ENCODE peak calls at places on chromosomes 7 and 10, in nine cellular contexts. A, O, Z, N, T, U, K, J and C are unnamed samples. For H3K4me1, the result is how much of the 10 kb centered on the place peaks cover.

GRCh38 chr7:128939075-128939860 is 1.5 kb downstream of the IRF5 start:
- DNase-seq in A (no peak), O (no peak), Z (no peak), N (no peak), T (no peak), U (peak), K (no peak), J (peak), C (peak)

GRCh38 chr7:142916508-142916907 is 17.0 kb downstream of the TRPV5 start:
- DNase-seq in A (no peak), O (no peak), Z (no peak), N (no peak), T (no peak), U (no peak), K (no peak), J (no peak), C (peak)

GRCh38 chr10:89206402-89207180 is 526 bp downstream of the CH25H start:
- DNase-seq in A (no peak), O (peak), Z (no peak), N (peak), T (peak), U (no peak), K (peak), J (peak), C (no peak)

GRCh38 chr7:129993275-129993674 is 40.5 kb upstream of the UBE2H start:
- DNase-seq in A (no peak), O (no peak), Z (no peak), N (no peak), T (no peak), U (no peak), K (no peak), J (no peak), C (no peak)

GRCh38 chr10:129715805-129716785 is 248.0 kb downstream of the EBF3 start:
- DNase-seq in A (no peak), O (no peak), Z (no peak), N (no peak), T (no peak), U (no peak), K (no peak), J (peak), C (no peak)

GRCh38 chr10:27319752-27320561 is 79.4 kb upstream of the ACBD5 start:
- DNase-seq in A (peak), O (no peak), Z (peak), N (peak), T (peak), U (peak), K (no peak), J (peak), C (no peak)

GRCh38 chr7:19754521-19755116 is 18.8 kb downstream of the TMEM196 start:
- DNase-seq in A (peak), O (peak), Z (peak), N (peak), T (no peak), U (no peak), K (no peak), J (no peak), C (no peak)

GRCh38 chr7:124460053-124460445 is 305.5 kb downstream of the GPR37 start:
- DNase-seq in A (no peak), O (no peak), Z (no peak), N (no peak), T (no peak), U (no peak), K (no peak), J (no peak), C (no peak)

GRCh38 chr7:142585425-142585824 is 163.8 kb upstream of the PRSS1 start:
- DNase-seq in A (no peak), O (no peak), Z (no peak), N (no peak), T (no peak), U (no peak), K (no peak), J (no peak), C (no peak)

GRCh38 chr10:11367505-11367904 is 243.9 kb downstream of the USP6NL start:
- DNase-seq in A (no peak), O (no peak), Z (no peak), N (no peak), T (no peak), U (no peak), K (no peak), J (no peak), C (no peak)

GRCh38 chr7:142528608-142529408 is 220.5 kb upstream of the PRSS1 start:
- DNase-seq in A (no peak), O (no peak), Z (no peak), N (no peak), T (no peak), U (no peak), K (no peak), J (no peak), C (no peak)

GRCh38 chr7:84497873-84498272 is 303.3 kb upstream of the SEMA3A start:
- DNase-seq in A (no peak), O (no peak), Z (no peak), N (peak), T (no peak), U (no peak), K (no peak), J (no peak), C (no peak)

GRCh38 chr10:72728462-72728861 is 36.5 kb downstream of the MCU start:
- DNase-seq in A (no peak), O (no peak), Z (peak), N (no peak), T (no peak), U (no peak), K (no peak), J (no peak), C (no peak)

GRCh38 chr7:113197274-113197673 is 78.9 kb upstream of the SMIM30 start:
- DNase-seq in A (no peak), O (no peak), Z (no peak), N (peak), T (no peak), U (no peak), K (no peak), J (no peak), C (no peak)

GRCh38 chr10:133489816-133490588 is 36.3 kb downstream of the SCART1 start:
- DNase-seq in A (no peak), O (no peak), Z (no peak), N (no peak), T (no peak), U (no peak), K (no peak), J (no peak), C (no peak)

GRCh38 chr7:149753370-149754233 is 19.8 kb downstream of the ZNF467 start:
- DNase-seq in A (no peak), O (no peak), Z (peak), N (peak), T (peak), U (no peak), K (no peak), J (no peak), C (no peak)

GRCh38 chr10:112872728-112873127 is 77.3 kb upstream of the TCF7L2 start:
- DNase-seq in A (no peak), O (no peak), Z (no peak), N (no peak), T (no peak), U (no peak), K (no peak), J (no peak), C (no peak)

GRCh38 chr7:121394709-121395140 is 1.4 kb downstream of the FAM3C start:
- DNase-seq in A (no peak), O (no peak), Z (peak), N (peak), T (no peak), U (no peak), K (no peak), J (no peak), C (no peak)

GRCh38 chr7:27205325-27206280 is 5.7 kb upstream of the HOXA13 start:
- DNase-seq in A (no peak), O (no peak), Z (no peak), N (no peak), T (no peak), U (no peak), K (no peak), J (peak), C (peak)

GRCh38 chr10:43727935-43728334 is 79.3 kb upstream of the ZNF32 start:
- DNase-seq in A (no peak), O (no peak), Z (no peak), N (no peak), T (no peak), U (no peak), K (no peak), J (no peak), C (no peak)

GRCh38 chr10:107160866-107161265 is 3.6 kb downstream of the SORCS1 start:
- DNase-seq in A (no peak), O (no peak), Z (no peak), N (no peak), T (no peak), U (no peak), K (no peak), J (no peak), C (no peak)

GRCh38 chr7:124072603-124073324 is 39.9 kb upstream of the TMEM229A start:
- DNase-seq in A (peak), O (no peak), Z (no peak), N (peak), T (no peak), U (no peak), K (no peak), J (no peak), C (no peak)

GRCh38 chr7:46089281-46089680 is 168.2 kb upstream of the IGFBP3 start:
- DNase-seq in A (peak), O (no peak), Z (no peak), N (peak), T (no peak), U (no peak), K (no peak), J (no peak), C (no peak)

GRCh38 chr10:93062499-93063216 is 2.1 kb downstream of the CYP26C1 start:
- DNase-seq in A (no peak), O (peak), Z (no peak), N (peak), T (peak), U (no peak), K (peak), J (peak), C (no peak)

GRCh38 chr10:36366843-36367242 is 724.7 kb upstream of the FZD8 start:
- DNase-seq in A (no peak), O (no peak), Z (no peak), N (peak), T (no peak), U (no peak), K (no peak), J (no peak), C (no peak)

GRCh38 chr10:129662386-129662785 is 195.3 kb downstream of the MGMT start:
- DNase-seq in A (no peak), O (no peak), Z (no peak), N (no peak), T (no peak), U (no peak), K (no peak), J (no peak), C (no peak)

GRCh38 chr10:1706256-1706655 is 31.1 kb downstream of the ADARB2 start:
- DNase-seq in A (no peak), O (no peak), Z (no peak), N (no peak), T (no peak), U (no peak), K (no peak), J (no peak), C (no peak)

GRCh38 chr7:81430150-81430549 is 339.7 kb downstream of the HGF start:
- DNase-seq in A (no peak), O (no peak), Z (peak), N (peak), T (no peak), U (no peak), K (no peak), J (no peak), C (no peak)

GRCh38 chr10:73910764-73911552 is at the start of gene PLAU:
- DNase-seq in A (no peak), O (peak), Z (peak), N (peak), T (peak), U (peak), K (no peak), J (no peak), C (no peak)

GRCh38 chr7:954330-955238 is at the start of gene ADAP1:
- DNase-seq in A (no peak), O (peak), Z (peak), N (peak), T (peak), U (no peak), K (no peak), J (no peak), C (no peak)

GRCh38 chr10:121070257-121070656 is 219.1 kb downstream of the WDR11 start:
- DNase-seq in A (no peak), O (no peak), Z (peak), N (peak), T (no peak), U (no peak), K (no peak), J (no peak), C (no peak)

GRCh38 chr7:118372530-118372929 is 148.0 kb downstream of the ANKRD7 start:
- DNase-seq in A (no peak), O (no peak), Z (peak), N (peak), T (no peak), U (no peak), K (no peak), J (no peak), C (no peak)

GRCh38 chr7:69598487-69599148 is 343 bp downstream of the AUTS2 start:
- DNase-seq in A (no peak), O (no peak), Z (no peak), N (no peak), T (peak), U (no peak), K (no peak), J (no peak), C (no peak)

GRCh38 chr7:69599211-69599878 is 1.1 kb downstream of the AUTS2 start:
- DNase-seq in A (no peak), O (no peak), Z (no peak), N (no peak), T (peak), U (no peak), K (no peak), J (no peak), C (no peak)

GRCh38 chr7:69602522-69602921 is 4.2 kb downstream of the AUTS2 start:
- DNase-seq in A (no peak), O (no peak), Z (no peak), N (no peak), T (no peak), U (no peak), K (no peak), J (no peak), C (no peak)

GRCh38 chr7:69598081-69598486 is at the start of gene AUTS2:
- DNase-seq in A (no peak), O (no peak), Z (peak), N (peak), T (peak), U (peak), K (no peak), J (peak), C (no peak)

GRCh38 chr7:69599879-69600764 is 1.8 kb downstream of the AUTS2 start:
- DNase-seq in A (no peak), O (no peak), Z (no peak), N (peak), T (peak), U (no peak), K (no peak), J (no peak), C (no peak)
- H3K27ac ChIP-seq in A (no peak), O (no peak), Z (no peak), N (no peak), T (no peak), U (peak), K (no peak), J (peak), C (peak)

GRCh38 chr10:97503413-97503812 is 4.7 kb downstream of the UBTD1 start:
- DNase-seq in A (no peak), O (no peak), Z (no peak), N (peak), T (peak), U (no peak), K (no peak), J (no peak), C (no peak)
- H3K4me1 ChIP-seq in A (under half), O (under half), Z (under half), N (under half), T (under half), U (under half), K (under half), J (under half), C (under half)

GRCh38 chr10:95553674-95554073 is 7.5 kb downstream of the SORBS1 start:
- DNase-seq in A (no peak), O (no peak), Z (no peak), N (no peak), T (no peak), U (no peak), K (no peak), J (no peak), C (no peak)
- H3K4me3 ChIP-seq in A (no peak), O (no peak), Z (no peak), N (no peak), T (no peak), U (no peak), K (no peak), J (no peak), C (no peak)

DNA sequence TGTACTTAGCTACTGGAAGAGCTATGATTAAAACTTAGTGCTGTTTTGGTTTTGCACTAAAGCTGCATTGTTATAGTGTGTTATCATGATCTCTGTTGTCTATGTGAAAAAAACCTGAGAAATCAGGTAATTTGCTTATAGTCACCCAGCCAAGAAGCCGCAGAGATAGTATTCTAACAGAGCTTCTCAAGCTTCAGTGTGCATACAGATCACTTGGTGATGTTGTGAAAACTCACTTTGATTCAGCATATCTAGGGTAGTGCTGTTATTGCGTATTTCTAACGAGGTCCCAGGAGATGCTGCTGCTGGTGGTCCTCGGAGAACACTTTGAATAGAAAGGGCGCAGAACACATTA is 68.5 kb upstream of the PDCD4 start:
- DNase-seq in A (no peak), O (no peak), Z (no peak), N (no peak), T (no peak), U (no peak), K (no peak), J (no peak), C (no peak)
- H3K27ac ChIP-seq in A (no peak), O (no peak), Z (no peak), N (no peak), T (no peak), U (peak), K (no peak), J (peak), C (peak)

GRCh38 chr7:36188923-36189322 is 35.9 kb downstream of the EEPD1 start:
- DNase-seq in A (no peak), O (no peak), Z (no peak), N (no peak), T (no peak), U (no peak), K (no peak), J (no peak), C (no peak)

GRCh38 chr7:36190447-36191291 is 37.6 kb downstream of the EEPD1 start:
- DNase-seq in A (no peak), O (no peak), Z (no peak), N (no peak), T (peak), U (peak), K (no peak), J (no peak), C (no peak)

GRCh38 chr7:36186841-36187240 is 33.8 kb downstream of the EEPD1 start:
- DNase-seq in A (no peak), O (no peak), Z (no peak), N (no peak), T (no peak), U (no peak), K (no peak), J (no peak), C (no peak)

GRCh38 chr7:36186359-36186758 is 33.3 kb downstream of the EEPD1 start:
- DNase-seq in A (no peak), O (no peak), Z (no peak), N (no peak), T (no peak), U (no peak), K (no peak), J (no peak), C (no peak)

GRCh38 chr7:36188266-36188665 is 35.2 kb downstream of the EEPD1 start:
- DNase-seq in A (no peak), O (no peak), Z (no peak), N (no peak), T (no peak), U (no peak), K (no peak), J (no peak), C (no peak)
- H3K4me1 ChIP-seq in A (under half), O (under half), Z (under half), N (under half), T (under half), U (under half), K (under half), J (under half), C (under half)

GRCh38 chr10:69973678-69974077 is 79.0 kb upstream of the MACROH2A2 start:
- DNase-seq in A (no peak), O (no peak), Z (no peak), N (no peak), T (no peak), U (no peak), K (no peak), J (no peak), C (no peak)

GRCh38 chr10:69980672-69981071 is 72.0 kb upstream of the MACROH2A2 start:
- DNase-seq in A (no peak), O (no peak), Z (no peak), N (no peak), T (no peak), U (no peak), K (no peak), J (no peak), C (no peak)

GRCh38 chr10:69979177-69979576 is 73.5 kb upstream of the MACROH2A2 start:
- DNase-seq in A (no peak), O (no peak), Z (no peak), N (no peak), T (no peak), U (no peak), K (no peak), J (no peak), C (no peak)

GRCh38 chr10:69974551-69975155 is 78.0 kb upstream of the MACROH2A2 start:
- DNase-seq in A (no peak), O (no peak), Z (no peak), N (no peak), T (no peak), U (no peak), K (no peak), J (no peak), C (no peak)

GRCh38 chr10:69976795-69977546 is 75.7 kb upstream of the MACROH2A2 start:
- DNase-seq in A (no peak), O (no peak), Z (no peak), N (no peak), T (no peak), U (no peak), K (no peak), J (no peak), C (no peak)
- H3K4me3 ChIP-seq in A (no peak), O (no peak), Z (no peak), N (no peak), T (no peak), U (no peak), K (no peak), J (no peak), C (no peak)